ENCODE peak calls at places on chromosomes 7 and 10, in four cellular contexts. One of them, this sample, is unnamed.
A peak's percentile ranks its signal among the peaks of the same experiment; 100 is the strongest.

GRCh38 chr7:42015413-42015698 is 221.7 kb downstream of the GLI3 start:
- DNase-seq in left colon: no peak
- DNase-seq in GM12878: no peak
- DNase-seq in activated CD8-positive, alpha-beta memory T cell treated with anti-CD3 and anti-CD28 coated beads for 24 hours: no peak
- DNase-seq in this sample: no peak

GRCh38 chr10:1488970-1489548 is 248.3 kb downstream of the ADARB2 start:
- DNase-seq in GM12878: peak; percentile 65
- DNase-seq in left colon: no peak
- DNase-seq in activated CD8-positive, alpha-beta memory T cell treated with anti-CD3 and anti-CD28 coated beads for 24 hours: no peak
- DNase-seq in this sample: peak; percentile 45

GRCh38 chr7:56105508-56105907 is 768 bp downstream of the CHCHD2 start:
- DNase-seq in GM12878: no peak
- DNase-seq in activated CD8-positive, alpha-beta memory T cell treated with anti-CD3 and anti-CD28 coated beads for 24 hours: no peak
- DNase-seq in left colon: no peak
- DNase-seq in this sample: peak; percentile 29

GRCh38 chr10:63553473-63553872 is 32.3 kb downstream of the REEP3 start:
- DNase-seq in left colon: no peak
- DNase-seq in GM12878: no peak
- DNase-seq in activated CD8-positive, alpha-beta memory T cell treated with anti-CD3 and anti-CD28 coated beads for 24 hours: no peak
- DNase-seq in this sample: no peak

GRCh38 chr7:87875151-87876039 is 765 bp downstream of the SLC25A40 start:
- DNase-seq in left colon: no peak
- DNase-seq in GM12878: no peak
- DNase-seq in activated CD8-positive, alpha-beta memory T cell treated with anti-CD3 and anti-CD28 coated beads for 24 hours: no peak
- DNase-seq in this sample: peak; percentile 41

GRCh38 chr10:32050145-32050544 is 6.1 kb downstream of the KIF5B start:
- DNase-seq in left colon: no peak
- DNase-seq in GM12878: no peak
- DNase-seq in activated CD8-positive, alpha-beta memory T cell treated with anti-CD3 and anti-CD28 coated beads for 24 hours: no peak
- DNase-seq in this sample: no peak

GRCh38 chr7:151426486-151426905 is 13.4 kb downstream of the CRYGN start:
- DNase-seq in GM12878: no peak
- DNase-seq in left colon: peak; percentile 57
- DNase-seq in activated CD8-positive, alpha-beta memory T cell treated with anti-CD3 and anti-CD28 coated beads for 24 hours: no peak
- DNase-seq in this sample: peak; percentile 60

GRCh38 chr7:41705109-41705871 is 2.4 kb upstream of the INHBA start:
- DNase-seq in left colon: peak; percentile 91
- DNase-seq in activated CD8-positive, alpha-beta memory T cell treated with anti-CD3 and anti-CD28 coated beads for 24 hours: peak; percentile 76
- DNase-seq in GM12878: peak; percentile 50
- DNase-seq in this sample: peak; percentile 90

GRCh38 chr10:50857579-50857978 is 27.8 kb downstream of the A1CF start:
- DNase-seq in left colon: no peak
- DNase-seq in activated CD8-positive, alpha-beta memory T cell treated with anti-CD3 and anti-CD28 coated beads for 24 hours: no peak
- DNase-seq in GM12878: no peak
- DNase-seq in this sample: no peak

GRCh38 chr7:54559401-54559800 is 17.2 kb downstream of the VSTM2A start:
- DNase-seq in activated CD8-positive, alpha-beta memory T cell treated with anti-CD3 and anti-CD28 coated beads for 24 hours: no peak
- DNase-seq in left colon: no peak
- DNase-seq in GM12878: no peak
- DNase-seq in this sample: no peak

GRCh38 chr10:97714401-97715258 is 1.1 kb downstream of the MARVELD1 start:
- DNase-seq in activated CD8-positive, alpha-beta memory T cell treated with anti-CD3 and anti-CD28 coated beads for 24 hours: peak; percentile 71
- DNase-seq in GM12878: no peak
- DNase-seq in left colon: peak; percentile 77
- DNase-seq in this sample: peak; percentile 72

GRCh38 chr7:1944619-1945210 is 274.6 kb downstream of the ELFN1 start:
- DNase-seq in activated CD8-positive, alpha-beta memory T cell treated with anti-CD3 and anti-CD28 coated beads for 24 hours: no peak
- DNase-seq in left colon: no peak
- DNase-seq in GM12878: no peak
- DNase-seq in this sample: no peak

GRCh38 chr10:80163741-80164341 is 31.3 kb downstream of the PLAC9 start:
- DNase-seq in GM12878: no peak
- DNase-seq in left colon: peak; percentile 64
- DNase-seq in activated CD8-positive, alpha-beta memory T cell treated with anti-CD3 and anti-CD28 coated beads for 24 hours: no peak
- DNase-seq in this sample: peak; percentile 76

GRCh38 chr7:98251251-98251843 is 685 bp downstream of the TECPR1 start:
- DNase-seq in activated CD8-positive, alpha-beta memory T cell treated with anti-CD3 and anti-CD28 coated beads for 24 hours: peak; percentile 71
- DNase-seq in left colon: peak; percentile 84
- DNase-seq in GM12878: no peak
- DNase-seq in this sample: peak; percentile 79

GRCh38 chr10:28113202-28113601 is 114.3 kb upstream of the ODAD2 start:
- DNase-seq in activated CD8-positive, alpha-beta memory T cell treated with anti-CD3 and anti-CD28 coated beads for 24 hours: no peak
- DNase-seq in left colon: no peak
- DNase-seq in GM12878: no peak
- DNase-seq in this sample: no peak

GRCh38 chr10:86944471-86944870 is 12.9 kb downstream of the MMRN2 start:
- DNase-seq in activated CD8-positive, alpha-beta memory T cell treated with anti-CD3 and anti-CD28 coated beads for 24 hours: peak; percentile 33
- DNase-seq in left colon: no peak
- DNase-seq in GM12878: no peak
- DNase-seq in this sample: no peak

GRCh38 chr7:151138541-151138910 is 29.0 kb downstream of the GBX1 start:
- DNase-seq in left colon: no peak
- DNase-seq in activated CD8-positive, alpha-beta memory T cell treated with anti-CD3 and anti-CD28 coated beads for 24 hours: no peak
- DNase-seq in GM12878: no peak
- DNase-seq in this sample: peak; percentile 4